ENCODE peak calls at places on chromosomes 11 and 22, in five cellular contexts. G is fibroblast of mammary gland, H is GM20000, U is foreskin keratinocyte, R is GM12865. M is an unnamed sample.

GRCh38 chr22:20777420-20778177 is 3.7 kb downstream of the SERPIND1 start:
- DNase-seq in G (peak; percentile 94), H (no peak), U (peak; percentile 93), R (no peak), M (no peak)

GRCh38 chr11:93957553-93957952 is 63.6 kb upstream of the HEPHL1 start:
- DNase-seq in G (no peak), H (no peak), U (no peak), R (no peak), M (no peak)

GRCh38 chr11:92388380-92388779 is 163.8 kb downstream of the FAT3 start:
- DNase-seq in G (no peak), H (no peak), U (no peak), R (no peak), M (no peak)

GRCh38 chr11:67372232-67372992 is 986 bp downstream of the CLCF1 start:
- DNase-seq in G (no peak), H (peak; percentile 53), U (no peak), R (no peak), M (no peak)

GRCh38 chr11:44814881-44815592 is 88.3 kb downstream of the TSPAN18 start:
- DNase-seq in G (peak; percentile 56), H (no peak), U (no peak), R (no peak), M (no peak)

GRCh38 chr11:118744001-118744400 is 47.0 kb downstream of the DDX6 start:
- DNase-seq in G (peak; percentile 59), H (no peak), U (no peak), R (no peak), M (no peak)

GRCh38 chr22:10741210-10741609 is 4786.8 kb upstream of the OR11H1 start:
- DNase-seq in G (no peak), H (peak; percentile 18), U (no peak), R (no peak), M (peak; percentile 89)

GRCh38 chr22:21938906-21939305 is 13.7 kb downstream of the PPM1F start:
- DNase-seq in G (no peak), H (no peak), U (no peak), R (no peak), M (no peak)

GRCh38 chr11:132101861-132102260 is 731.4 kb downstream of the NTM start:
- DNase-seq in G (no peak), H (no peak), U (no peak), R (no peak), M (no peak)
- TF ChIP-seq CTCF in G (no peak), H (no peak), U (no peak), R (no peak), M (no peak)

GRCh38 chr11:31487848-31488247 is 21.6 kb downstream of the IMMP1L start:
- DNase-seq in G (peak; percentile 75), H (no peak), U (peak; percentile 33), R (peak; percentile 30), M (no peak)
- TF ChIP-seq CTCF in G (peak; percentile 38), H (peak; percentile 8), U (peak; percentile 61), R (peak; percentile 17), M (peak; percentile 65)

GRCh38 chr11:97140885-97141494 is 751.2 kb downstream of the JRKL start:
- DNase-seq in G (peak; percentile 18), H (peak; percentile 7), U (peak; percentile 17), R (peak; percentile 34), M (no peak)
- TF ChIP-seq CTCF in G (peak; percentile 31), H (peak; percentile 10), U (peak; percentile 72), R (peak; percentile 53), M (peak; percentile 35)

DNA sequence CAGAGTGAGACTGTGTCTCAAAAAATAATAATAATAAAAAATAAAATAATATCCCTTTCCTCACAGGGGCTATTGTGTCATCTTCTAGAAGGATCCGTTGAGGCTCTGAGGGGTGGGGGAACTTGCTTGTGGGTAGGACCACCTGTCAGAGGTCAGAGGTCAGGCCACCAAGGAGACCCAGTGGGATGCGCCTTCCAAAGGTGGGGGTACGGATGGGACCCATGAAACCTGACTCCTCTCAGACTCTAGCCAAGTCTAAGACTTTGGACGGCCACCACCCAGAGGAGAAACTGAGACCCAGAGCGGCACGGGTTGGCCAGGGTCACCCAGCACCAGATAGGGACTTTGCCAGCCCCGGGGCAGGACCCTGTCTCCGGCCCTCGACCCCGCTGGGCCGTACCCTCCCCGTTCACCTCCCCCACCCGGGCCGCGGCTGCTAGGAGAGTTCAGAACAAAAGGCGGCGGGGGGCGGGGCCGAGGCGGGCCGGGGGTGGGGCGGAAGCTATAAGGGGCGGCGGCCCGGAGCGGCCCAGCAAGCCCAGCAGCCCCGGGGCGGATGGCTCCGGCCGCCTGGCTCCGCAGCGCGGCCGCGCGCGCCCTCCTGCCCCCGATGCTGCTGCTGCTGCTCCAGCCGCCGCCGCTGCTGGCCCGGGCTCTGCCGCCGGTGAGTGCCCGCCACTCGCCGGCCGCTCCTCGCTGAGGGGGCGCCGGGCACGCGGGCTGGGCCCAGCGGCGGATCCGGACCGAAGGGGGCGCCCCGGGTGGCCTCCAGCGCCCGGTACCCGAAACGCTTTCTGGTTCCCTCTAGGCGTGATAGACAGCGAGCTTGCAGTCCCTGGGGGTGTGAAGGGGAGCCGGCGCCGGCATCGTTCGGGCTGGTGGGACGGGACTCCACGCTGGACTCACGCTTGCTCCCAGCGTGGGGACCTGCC is at the start of gene MMP11:
- DNase-seq in G (no peak), H (peak; percentile 87), U (no peak), R (peak; percentile 58), M (no peak)
- TF ChIP-seq CTCF in G (no peak), H (no peak), U (no peak), R (no peak), M (no peak)

DNA sequence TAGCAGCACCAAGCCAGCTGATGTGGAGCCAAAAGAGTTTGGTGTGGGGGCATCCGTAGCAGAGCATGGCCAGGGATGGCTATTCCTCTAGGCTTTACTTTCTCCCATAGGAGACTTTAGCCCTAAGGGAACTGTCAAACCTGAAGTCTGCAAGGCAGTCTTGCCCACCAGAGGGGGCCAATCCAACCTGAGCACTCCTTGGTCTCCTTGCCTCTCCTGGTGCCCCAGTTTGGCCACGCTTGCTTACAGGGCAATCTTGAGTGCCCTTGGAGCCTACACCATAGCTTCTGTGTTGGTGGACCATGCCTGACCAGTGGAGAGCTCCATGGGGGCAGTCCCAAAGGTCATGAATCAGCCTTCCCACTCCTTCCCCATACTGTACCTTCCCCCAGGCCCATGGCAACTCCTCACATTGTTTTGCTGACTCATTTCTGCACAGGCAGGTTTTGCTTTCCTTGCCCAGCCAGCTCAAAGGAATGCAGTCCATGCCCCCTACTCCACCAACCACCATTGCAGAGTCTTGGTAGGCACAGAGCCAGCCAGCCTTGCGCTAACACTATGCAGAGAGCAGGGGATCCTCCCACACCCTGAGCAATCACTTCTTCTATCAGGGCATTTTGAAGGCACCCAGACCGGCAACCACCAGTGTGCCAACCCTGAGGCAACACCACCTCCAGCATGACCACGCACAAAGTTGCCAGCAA is 1421.2 kb upstream of the RAG2 start:
- DNase-seq in G (no peak), H (no peak), U (peak; percentile 93), R (no peak), M (no peak)
- TF ChIP-seq CTCF in G (no peak), H (no peak), U (peak; percentile 45), R (no peak), M (peak; percentile 7)

DNA sequence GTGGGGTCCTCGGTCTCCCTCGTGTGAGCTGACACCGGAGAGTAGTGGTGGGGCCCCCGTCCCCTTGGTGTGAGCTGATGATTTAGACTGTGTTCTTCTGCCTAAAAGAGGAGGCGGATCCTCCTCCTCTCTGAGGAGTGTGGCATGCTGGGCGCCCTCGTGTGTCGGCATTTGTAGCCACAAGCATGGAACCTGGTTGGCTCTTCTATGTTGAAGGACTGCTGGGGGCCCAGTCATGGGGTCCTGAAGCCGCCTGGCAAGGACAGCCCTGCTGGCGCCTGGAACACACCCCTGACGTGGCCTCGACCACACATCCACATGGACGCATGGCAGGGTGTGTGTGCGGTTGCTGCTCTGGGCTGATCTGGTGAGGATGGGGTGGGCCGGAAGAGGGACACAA is 50.2 kb downstream of the AP2A2 start:
- DNase-seq in G (peak; percentile 39), H (no peak), U (no peak), R (no peak), M (no peak)
- TF ChIP-seq CTCF in G (peak; percentile 15), H (no peak), U (peak; percentile 55), R (no peak), M (peak; percentile 29)

DNA sequence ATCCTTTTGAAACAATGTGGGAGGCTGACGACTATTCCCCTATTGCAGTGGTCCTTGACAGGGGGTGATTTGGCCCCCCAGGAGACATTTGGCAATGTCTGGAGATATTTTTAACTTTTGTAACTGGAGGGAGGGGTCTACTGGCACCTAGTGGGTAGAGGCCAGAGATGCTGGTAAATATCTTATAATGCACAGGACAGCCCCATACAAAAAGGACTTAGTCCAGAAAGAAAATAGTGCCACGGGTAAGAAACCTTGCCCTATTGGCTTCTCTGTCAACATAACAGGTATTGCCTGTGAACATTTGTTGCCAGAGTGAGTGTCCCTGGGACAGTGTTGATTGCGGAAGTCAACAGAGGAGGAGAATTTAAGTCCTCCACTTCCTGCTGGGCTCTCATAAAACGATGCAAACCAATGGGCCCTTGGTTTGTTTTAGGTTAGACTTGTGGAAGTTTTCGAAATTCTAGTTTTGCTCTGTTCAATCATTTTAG is 101.6 kb downstream of the MAML2 start:
- DNase-seq in G (no peak), H (no peak), U (no peak), R (no peak), M (no peak)
- TF ChIP-seq CTCF in G (no peak), H (peak; percentile 23), U (peak; percentile 26), R (no peak), M (peak; percentile 37)

GRCh38 chr11:62737196-62737595 is 8.9 kb downstream of the TTC9C start:
- DNase-seq in G (no peak), H (no peak), U (no peak), R (no peak), M (no peak)

GRCh38 chr11:62727833-62728721 is at the start of gene TTC9C:
- DNase-seq in G (peak; percentile 98), H (peak; percentile 87), U (peak; percentile 98), R (peak; percentile 98), M (peak; percentile 94)

GRCh38 chr11:62727007-62727832 is at the start of gene HNRNPUL2:
- DNase-seq in G (peak; percentile 99), H (peak; percentile 98), U (peak; percentile 98), R (peak; percentile 100), M (peak; percentile 99)

DNA sequence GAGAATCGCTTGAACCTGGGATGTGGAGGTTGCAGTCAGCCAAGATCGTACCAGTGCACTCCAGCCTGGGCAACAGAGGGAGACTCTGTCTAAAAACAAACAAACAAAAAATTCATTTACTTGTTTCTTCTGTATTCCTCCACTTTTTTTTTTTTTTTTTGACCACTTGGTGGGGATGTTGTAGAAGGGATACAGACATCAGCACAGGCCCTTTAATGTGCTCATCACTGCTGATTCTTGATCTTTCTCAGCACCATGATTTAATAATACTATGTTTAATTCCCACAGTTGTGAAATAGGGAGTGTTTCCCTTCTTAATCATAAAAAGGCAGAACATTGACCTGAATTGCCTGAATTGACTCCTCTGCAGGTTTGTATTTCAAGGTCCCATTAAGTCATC is 4.5 kb downstream of the TTC9C start:
- DNase-seq in G (peak; percentile 72), H (no peak), U (no peak), R (peak; percentile 34), M (no peak)
- TF ChIP-seq CTCF in G (peak; percentile 31), H (no peak), U (peak; percentile 54), R (no peak), M (peak; percentile 32)

GRCh38 chr22:43053176-43053575 is 36.0 kb downstream of the TTLL1 start:
- DNase-seq in G (no peak), H (no peak), U (no peak), R (no peak), M (no peak)
- TF ChIP-seq CTCF in G (peak; percentile 27), H (no peak), U (peak; percentile 51), R (peak; percentile 13), M (peak; percentile 38)